ENCODE peak calls at places on chromosomes 13 and 19, in ten cellular contexts. A, Y, O, U, N, W, J, M, E and K are unnamed samples.

GRCh38 chr13:38657191-38657590 is 29.7 kb upstream of the FREM2 start:
- DNase-seq in W (no peak), M (no peak), A (peak; percentile 56), Y (no peak), E (no peak), U (no peak), O (no peak), J (peak; percentile 25), N (peak; percentile 6), K (no peak)

GRCh38 chr13:79226938-79227337 is 179.1 kb downstream of the RBM26 start:
- DNase-seq in U (no peak), Y (no peak), E (no peak), M (no peak), N (no peak), W (no peak), O (no peak), A (no peak), J (no peak), K (no peak)

GRCh38 chr13:90632184-90632583 is 715.3 kb upstream of the MIR17HG start:
- DNase-seq in N (no peak), A (no peak), J (no peak), E (no peak), O (no peak), M (no peak), U (no peak), Y (no peak), W (no peak), K (no peak)

GRCh38 chr13:113129921-113130750 is 7.5 kb downstream of the F10 start:
- DNase-seq in Y (peak; percentile 77), E (peak; percentile 53), A (no peak), W (peak; percentile 59), N (no peak), M (no peak), U (peak; percentile 26), O (peak; percentile 64), J (no peak), K (no peak)

GRCh38 chr13:65497265-65497664 is 1732.9 kb downstream of the PCDH9 start:
- DNase-seq in W (no peak), J (no peak), Y (no peak), A (no peak), M (no peak), O (no peak), U (no peak), N (peak; percentile 68), E (no peak), K (no peak)

GRCh38 chr19:58385313-58386165 is 1.5 kb upstream of the RPS5 start:
- DNase-seq in O (no peak), J (no peak), Y (peak; percentile 56), A (no peak), E (no peak), W (no peak), N (no peak), M (no peak), U (no peak), K (no peak)

GRCh38 chr13:33775339-33776108 is 42.4 kb upstream of the RFC3 start:
- DNase-seq in U (no peak), Y (no peak), A (no peak), E (no peak), J (no peak), M (no peak), O (no peak), N (no peak), W (no peak), K (no peak)

GRCh38 chr13:35694031-35694430 is 217.5 kb upstream of the MAB21L1 start:
- DNase-seq in N (no peak), W (no peak), A (no peak), Y (no peak), O (no peak), U (no peak), M (no peak), E (no peak), J (no peak), K (no peak)

GRCh38 chr13:51453959-51454703 is 1.3 kb upstream of the INTS6 start:
- DNase-seq in A (peak; percentile 21), N (peak; percentile 6), M (peak; percentile 15), U (peak; percentile 29), E (peak; percentile 59), O (peak; percentile 76), W (peak; percentile 67), J (peak; percentile 3), Y (peak; percentile 64), K (peak; percentile 51)

GRCh38 chr13:79393564-79394249 is 12.3 kb downstream of the RBM26 start:
- DNase-seq in W (no peak), M (peak; percentile 7), A (no peak), O (no peak), U (no peak), E (peak; percentile 62), Y (peak; percentile 33), N (no peak), J (no peak), K (peak; percentile 59)

GRCh38 chr19:7522072-7522922 is at the start of gene MCOLN1:
- DNase-seq in U (peak; percentile 100), A (peak; percentile 94), Y (peak; percentile 100), W (peak; percentile 100), N (peak; percentile 94), O (peak; percentile 99), M (peak; percentile 99), J (peak; percentile 92), E (peak; percentile 99), K (peak; percentile 99)

GRCh38 chr13:75480691-75481175 is 1.2 kb downstream of the TBC1D4 start:
- DNase-seq in J (no peak), Y (peak; percentile 63), M (no peak), W (peak; percentile 64), O (no peak), E (peak; percentile 49), N (peak; percentile 37), U (no peak), A (peak; percentile 63), K (peak; percentile 43)

GRCh38 chr19:15400521-15401396 is 18.0 kb downstream of the AKAP8L start:
- DNase-seq in E (no peak), U (no peak), J (no peak), W (no peak), Y (no peak), A (no peak), M (no peak), O (no peak), N (no peak), K (no peak)

GRCh38 chr13:112072531-112073244 is 5.7 kb downstream of the SOX1 start:
- DNase-seq in N (no peak), A (no peak), W (no peak), O (no peak), J (no peak), M (no peak), U (no peak), E (no peak), Y (no peak), K (no peak)

GRCh38 chr19:38736413-38737280 is 7.6 kb downstream of the CAPN12 start:
- DNase-seq in E (peak; percentile 79), Y (peak; percentile 89), W (no peak), M (peak; percentile 23), O (no peak), A (peak; percentile 12), U (peak; percentile 40), J (no peak), N (no peak), K (peak; percentile 75)

GRCh38 chr13:27358420-27358819 is 66.0 kb upstream of the GTF3A start:
- DNase-seq in M (no peak), N (no peak), A (no peak), O (no peak), U (no peak), J (no peak), E (no peak), W (no peak), Y (no peak), K (no peak)

GRCh38 chr19:16118489-16119033 is 6.9 kb downstream of the RAB8A start:
- DNase-seq in U (peak; percentile 61), M (no peak), E (peak; percentile 82), W (no peak), O (no peak), Y (peak; percentile 74), J (no peak), A (no peak), N (no peak), K (peak; percentile 50)

GRCh38 chr13:113562085-113562749 is 22.3 kb upstream of the TFDP1 start:
- DNase-seq in Y (peak; percentile 73), J (peak; percentile 28), O (peak; percentile 66), U (peak; percentile 32), N (peak; percentile 76), M (no peak), W (peak; percentile 64), E (peak; percentile 74), A (peak; percentile 74), K (peak; percentile 69)

GRCh38 chr19:19515764-19516519 is at the start of gene NDUFA13:
- DNase-seq in A (peak; percentile 89), E (peak; percentile 96), Y (peak; percentile 95), W (peak; percentile 97), O (peak; percentile 95), J (peak; percentile 84), M (peak; percentile 96), U (peak; percentile 86), N (peak; percentile 90), K (peak; percentile 95)